ENCODE peak calls at places on chromosomes 3 and 15, in ten cellular contexts. T is AG04449; L is aorta; Q is right cardiac atrium; B is NCI-H748 treated with DMSO at 0.1 percent for 48 hours; G is neural crest cell; F is CD8-positive, alpha-beta T cell; A is left colon; Y is amniotic stem cell; X is stimulated activated CD8-positive, alpha-beta memory T cell treated with anti-CD3 and anti-CD28 coated beads, Interleukin-4, amount 100 ng/mL, for 1 hour. P is an unnamed sample.

GRCh38 chr3:165883866-165884478 is 46.7 kb upstream of the BCHE start:
- DNase-seq in G (no peak), Y (no peak), Q (no peak), A (no peak), L (no peak), X (no peak), T (no peak), F (no peak), B (peak; percentile 50), P (no peak)

GRCh38 chr3:100893590-100893989 is 99.6 kb downstream of the ABI3BP start:
- DNase-seq in G (no peak), L (peak; percentile 51), Y (no peak), Q (peak; percentile 29), B (no peak), T (no peak), F (no peak), A (no peak), X (no peak), P (no peak)

GRCh38 chr15:89917442-89918085 is 4.8 kb upstream of the ARPIN start:
- DNase-seq in Q (no peak), A (no peak), T (no peak), Y (no peak), F (no peak), G (no peak), X (no peak), B (no peak), L (no peak), P (no peak)

GRCh38 chr3:179954226-179954870 is 82.4 kb downstream of the PEX5L start:
- DNase-seq in G (no peak), A (no peak), Q (no peak), F (no peak), B (no peak), T (no peak), L (no peak), Y (no peak), X (no peak), P (no peak)

GRCh38 chr3:7562892-7563291 is 702.0 kb downstream of the GRM7 start:
- DNase-seq in L (no peak), Q (no peak), T (no peak), A (no peak), G (no peak), Y (no peak), F (no peak), X (no peak), B (no peak), P (no peak)

GRCh38 chr3:32334675-32335074 is 57.0 kb upstream of the CMTM7 start:
- DNase-seq in Q (no peak), T (no peak), X (peak; percentile 21), G (no peak), L (no peak), B (no peak), Y (no peak), F (peak; percentile 36), A (no peak), P (no peak)

GRCh38 chr3:49699281-49699723 is 9.9 kb downstream of the RNF123 start:
- DNase-seq in A (no peak), L (no peak), F (no peak), T (peak; percentile 28), Q (no peak), G (no peak), B (no peak), X (no peak), Y (no peak), P (no peak)

GRCh38 chr15:66369773-66370651 is 13.5 kb upstream of the TIPIN start:
- DNase-seq in F (peak; percentile 38), G (no peak), L (no peak), X (no peak), B (peak; percentile 0), Y (no peak), T (no peak), Q (no peak), A (no peak), P (no peak)